ENCODE peak calls at places on chromosomes 4 and X, in eight cellular contexts. Y, V, T, X, R, B, K and S are unnamed samples.

GRCh38 chrX:15129412-15129811 is 140.5 kb downstream of the ASB9 start:
- DNase-seq in Y (no peak), K (no peak), V (no peak), B (no peak), T (no peak), R (no peak), X (no peak), S (no peak)

GRCh38 chrX:12972867-12973560 is 1.9 kb upstream of the TMSB4X start:
- DNase-seq in T (no peak), X (no peak), K (no peak), B (no peak), Y (no peak), R (no peak), V (no peak), S (no peak)

GRCh38 chr4:126441173-126441810 is 1126.5 kb downstream of the FAT4 start:
- DNase-seq in K (no peak), R (no peak), Y (no peak), T (no peak), B (no peak), V (peak; percentile 20), X (no peak), S (no peak)

GRCh38 chrX:68060506-68061205 is 372.6 kb downstream of the OPHN1 start:
- DNase-seq in R (no peak), X (no peak), Y (no peak), B (no peak), K (no peak), T (no peak), V (peak; percentile 20), S (no peak)

GRCh38 chrX:31591355-31591754 is 519.5 kb upstream of the FTHL17 start:
- DNase-seq in K (no peak), X (no peak), V (no peak), T (no peak), B (no peak), Y (no peak), R (no peak), S (no peak)

GRCh38 chr4:10690185-10690907 is 5.8 kb upstream of the CLNK start:
- DNase-seq in T (no peak), K (no peak), X (no peak), V (no peak), R (no peak), Y (no peak), B (no peak), S (no peak)

GRCh38 chr4:81648576-81649272 is 177.0 kb upstream of the RASGEF1B start:
- DNase-seq in Y (no peak), B (no peak), X (no peak), R (no peak), T (no peak), V (peak; percentile 55), K (no peak), S (peak; percentile 35)

GRCh38 chrX:13053171-13053570 is 8.8 kb upstream of the FAM9C start:
- DNase-seq in X (no peak), R (no peak), Y (no peak), B (no peak), T (no peak), K (no peak), V (no peak), S (no peak)

GRCh38 chr4:101762544-101762943 is 28.0 kb upstream of the BANK1 start:
- DNase-seq in T (no peak), K (no peak), B (no peak), R (no peak), V (no peak), X (no peak), Y (no peak), S (no peak)

DNA sequence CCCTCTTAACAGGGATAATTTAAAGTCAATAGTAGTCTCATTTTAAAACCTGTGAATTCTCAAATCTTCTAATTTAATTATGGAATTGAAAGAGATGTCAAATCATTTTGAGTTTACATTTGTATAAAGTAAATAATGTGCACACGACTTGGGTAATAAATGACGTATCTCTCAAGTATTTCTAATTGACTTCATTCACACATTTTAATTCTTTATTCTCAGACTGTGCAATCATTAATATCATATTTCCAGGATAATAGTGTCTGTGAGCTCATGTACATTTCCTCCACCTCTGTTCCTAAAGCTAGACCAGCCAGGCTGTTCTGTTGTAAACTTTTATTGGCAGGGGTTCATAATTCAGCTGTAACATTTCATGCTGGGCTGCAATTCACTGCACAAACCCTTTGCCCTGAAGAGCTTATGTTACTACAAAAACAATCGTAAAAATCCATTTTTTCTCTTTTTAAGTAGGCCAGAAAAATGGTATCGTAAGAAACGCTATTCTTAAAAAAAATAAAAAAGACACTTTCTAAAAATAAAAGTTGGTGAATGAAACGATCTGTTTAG is 1103.1 kb upstream of the TENM3 start:
- DNase-seq in T (no peak), B (no peak), R (no peak), K (no peak), X (no peak), Y (no peak), V (no peak), S (no peak)
- TF ChIP-seq CTCF in T (no peak), B (no peak), R (no peak), K (no peak), X (no peak), Y (no peak), V (no peak), S (no peak)

GRCh38 chr4:112085156-112086035 is 59.9 kb upstream of the FAM241A start:
- DNase-seq in Y (no peak), X (no peak), T (no peak), V (no peak), B (no peak), K (no peak), R (no peak), S (no peak)
- H3K4me3 ChIP-seq in Y (no peak overlapping the region), X (no peak overlapping the region), T (no peak overlapping the region), V (no peak overlapping the region), B (no peak overlapping the region), K (no peak overlapping the region), R (no peak overlapping the region), S (no peak overlapping the region)

GRCh38 chrX:66018585-66019309 is 21.1 kb downstream of the VSIG4 start:
- DNase-seq in V (no peak), R (no peak), X (no peak), B (no peak), K (no peak), Y (no peak), T (no peak), S (no peak)

GRCh38 chrX:66015906-66016689 is 23.8 kb downstream of the VSIG4 start:
- DNase-seq in X (no peak), K (no peak), Y (no peak), B (no peak), V (no peak), R (no peak), T (no peak), S (no peak)

GRCh38 chrX:66015152-66015827 is 24.6 kb downstream of the VSIG4 start:
- DNase-seq in T (no peak), X (peak; percentile 24), R (peak; percentile 85), Y (no peak), V (no peak), B (no peak), K (no peak), S (no peak)

GRCh38 chrX:66017659-66018170 is 22.2 kb downstream of the VSIG4 start:
- DNase-seq in X (no peak), T (no peak), K (no peak), Y (peak; percentile 34), V (no peak), R (no peak), B (no peak), S (no peak)

DNA sequence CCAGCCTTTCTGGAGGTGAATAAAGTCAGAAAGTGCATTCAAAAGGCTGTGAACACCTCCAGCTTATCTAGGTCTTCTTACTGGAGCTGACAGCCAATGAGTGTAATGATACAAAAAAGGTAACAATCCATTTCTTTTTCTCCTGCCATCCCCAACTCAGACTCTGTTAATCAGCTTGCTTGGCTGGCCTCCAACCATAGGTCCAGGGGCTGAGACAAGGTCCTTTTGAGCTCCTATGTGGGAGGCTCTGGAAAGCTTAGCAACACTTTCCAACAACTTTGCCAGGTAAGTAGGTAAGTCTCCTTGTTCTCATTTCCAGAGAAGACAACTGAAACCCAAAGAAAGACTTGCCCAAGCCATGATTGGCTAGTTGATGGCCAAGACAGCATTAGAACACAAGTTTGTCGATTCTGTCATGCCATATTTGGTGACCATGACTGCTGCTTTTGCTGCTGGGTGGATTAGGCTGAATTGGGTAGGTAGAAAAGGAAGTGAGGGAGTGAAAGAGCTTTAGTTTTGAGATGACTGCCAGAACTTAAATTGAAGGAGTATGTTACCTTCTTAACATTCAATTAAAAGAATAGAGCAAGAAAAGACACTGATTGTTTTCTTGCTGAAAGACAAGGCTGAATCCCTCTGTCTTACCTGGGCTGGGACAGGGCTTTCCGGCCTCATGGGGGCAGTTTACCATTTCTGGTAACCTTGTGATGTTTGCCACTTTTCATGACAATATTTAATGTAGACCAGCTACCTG is 22.8 kb downstream of the VSIG4 start:
- DNase-seq in B (no peak), X (no peak), Y (no peak), K (no peak), T (no peak), R (no peak), V (no peak), S (no peak)
- H3K4me1 ChIP-seq in B (peaks cover 2% of the 10 kb centered on the region), X (no peaks in the 10 kb centered on the region), Y (no peaks in the 10 kb centered on the region), K (no peaks in the 10 kb centered on the region), T (no peaks in the 10 kb centered on the region), R (peaks cover 29% of the 10 kb centered on the region), V (no peaks in the 10 kb centered on the region), S (peaks cover 69% of the 10 kb centered on the region)

GRCh38 chr4:3785292-3785565 is 19.0 kb downstream of the ADRA2C start:
- DNase-seq in Y (no peak), X (no peak), T (no peak), V (no peak), K (no peak), R (no peak), B (no peak), S (no peak)

GRCh38 chr4:3784469-3785291 is 18.5 kb downstream of the ADRA2C start:
- DNase-seq in X (no peak), T (no peak), V (no peak), B (no peak), Y (no peak), K (peak; percentile 36), R (no peak), S (no peak)

GRCh38 chr4:3781193-3781886 is 15.2 kb downstream of the ADRA2C start:
- DNase-seq in V (no peak), Y (no peak), X (no peak), R (no peak), T (no peak), K (no peak), B (peak; percentile 62), S (no peak)

GRCh38 chr4:3781997-3782930 is 16.1 kb downstream of the ADRA2C start:
- DNase-seq in K (no peak), X (no peak), B (no peak), Y (no peak), V (no peak), R (no peak), T (no peak), S (no peak)

DNA sequence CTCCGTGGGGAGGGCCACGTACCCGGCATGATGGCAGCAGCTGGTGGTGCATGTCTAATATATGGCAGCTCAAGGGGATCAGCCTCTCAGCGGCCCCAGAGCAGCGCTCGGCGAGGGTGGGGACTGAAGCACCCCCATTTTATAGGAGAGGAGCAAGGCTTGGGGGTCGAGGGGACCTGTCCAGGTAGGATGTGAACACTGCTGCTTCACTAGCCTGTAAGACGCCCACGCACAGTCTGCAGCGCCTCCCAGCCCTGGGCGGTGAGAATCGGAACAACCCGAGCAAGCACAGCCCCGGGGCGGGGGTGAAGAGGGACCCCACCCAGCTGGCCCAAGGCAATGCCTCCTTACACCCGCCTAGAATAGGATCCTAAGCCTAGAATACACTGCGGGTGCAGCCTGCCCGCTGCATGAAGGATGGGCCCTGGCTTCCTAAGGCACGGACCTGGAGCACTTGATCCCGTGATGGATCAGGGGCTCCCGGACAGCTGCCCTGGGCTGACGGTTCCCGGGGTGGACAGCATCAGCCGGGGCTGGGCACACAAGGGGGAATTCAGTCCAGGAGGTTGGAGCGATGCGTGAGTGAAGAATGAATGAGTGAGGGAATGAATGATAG is 17.6 kb downstream of the ADRA2C start:
- DNase-seq in B (no peak), T (no peak), V (no peak), X (no peak), R (no peak), K (peak; percentile 75), Y (peak; percentile 25), S (no peak)
- TF ChIP-seq CTCF in B (peak; percentile 79), T (no peak), V (peak; percentile 7), X (peak; percentile 44), R (no peak), K (peak; percentile 66), Y (peak; percentile 28), S (no peak)